ENCODE peak calls at places on chromosomes 2 and 18, in nine cellular contexts. C, I, N, W, K, S, G, Q and L are unnamed samples.

GRCh38 chr2:101002562-101003277 is 631 bp downstream of the RPL31 start:
- DNase-seq in Q (no peak), I (no peak), C (no peak), N (no peak), G (no peak), K (no peak), W (peak), S (no peak), L (no peak)

GRCh38 chr18:50240083-50240563 is 26.2 kb downstream of the CFAP53 start:
- DNase-seq in S (peak), G (no peak), C (no peak), K (no peak), W (no peak), I (peak), N (no peak), Q (no peak), L (peak)

GRCh38 chr2:121582272-121582671 is 51.6 kb downstream of the RNU4ATAC start:
- DNase-seq in I (no peak), W (no peak), Q (no peak), N (no peak), K (no peak), S (no peak), C (no peak), G (no peak), L (no peak)

GRCh38 chr2:106551466-106552130 is 64.4 kb downstream of the CD8B2 start:
- DNase-seq in Q (no peak), W (no peak), G (no peak), I (peak), S (no peak), C (no peak), K (no peak), N (no peak), L (no peak)

GRCh38 chr2:112688086-112688880 is 32.5 kb upstream of the NT5DC4 start:
- DNase-seq in W (no peak), K (no peak), C (no peak), G (no peak), I (no peak), S (no peak), N (no peak), Q (no peak), L (no peak)

GRCh38 chr2:201205516-201205850 is 22.5 kb downstream of the CASP10 start:
- DNase-seq in I (no peak), Q (no peak), N (peak), C (no peak), W (no peak), G (no peak), S (no peak), K (no peak), L (no peak)

GRCh38 chr2:141001750-141002149 is 1129.1 kb downstream of the LRP1B start:
- DNase-seq in S (no peak), I (no peak), K (no peak), Q (no peak), W (no peak), G (no peak), C (no peak), N (no peak), L (no peak)

GRCh38 chr2:98346259-98347236 is at the start of gene CNGA3:
- DNase-seq in G (no peak), I (peak), K (no peak), C (no peak), Q (peak), N (peak), S (peak), W (no peak), L (peak)

GRCh38 chr18:61892683-61893303 is at the start of gene RNF152:
- DNase-seq in N (peak), G (no peak), Q (peak), W (peak), C (no peak), S (peak), K (no peak), I (peak), L (no peak)

GRCh38 chr2:937530-937929 is 13.1 kb upstream of the SNTG2 start:
- DNase-seq in G (no peak), W (no peak), S (no peak), N (peak), Q (no peak), C (no peak), I (no peak), K (no peak), L (no peak)

GRCh38 chr2:102029405-102029804 is 37.6 kb downstream of the IL1R2 start:
- DNase-seq in S (no peak), K (no peak), I (no peak), G (no peak), N (no peak), C (no peak), W (no peak), Q (no peak), L (no peak)

GRCh38 chr18:79788096-79789085 is 9.3 kb upstream of the KCNG2 start:
- DNase-seq in W (no peak), G (no peak), K (no peak), I (no peak), N (no peak), Q (no peak), C (no peak), S (peak), L (no peak)

GRCh38 chr2:204434660-204435462 is 110.4 kb upstream of the PARD3B start:
- DNase-seq in G (no peak), W (no peak), Q (no peak), I (no peak), K (no peak), N (no peak), S (no peak), C (no peak), L (no peak)

GRCh38 chr2:76850969-76851368 is 671.2 kb downstream of the LRRTM4 start:
- DNase-seq in N (no peak), C (no peak), W (no peak), G (no peak), I (no peak), K (no peak), Q (no peak), S (no peak), L (no peak)
- TF ChIP-seq CTCF in N (no peak), C (no peak), W (no peak), G (no peak), I (no peak), K (no peak), Q (no peak), S (no peak), L (no peak)

GRCh38 chr2:67733517-67733916 is 329.3 kb downstream of the C1D start:
- DNase-seq in Q (no peak), K (no peak), C (no peak), G (no peak), S (peak), I (no peak), N (no peak), W (no peak), L (peak)
- TF ChIP-seq CTCF in Q (no peak), K (peak), C (peak), G (no peak), S (no peak), I (peak), N (peak), W (no peak), L (no peak)

GRCh38 chr2:32064021-32064678 is 794 bp downstream of the SPAST start:
- DNase-seq in Q (no peak), S (peak), K (no peak), N (no peak), W (peak), C (no peak), I (peak), G (no peak), L (no peak)

GRCh38 chr2:32061430-32061829 is 1.9 kb upstream of the SPAST start:
- DNase-seq in Q (no peak), G (no peak), C (no peak), K (no peak), S (no peak), W (no peak), I (no peak), N (no peak), L (no peak)

GRCh38 chr2:32061973-32062861 is 1.1 kb upstream of the SPAST start:
- DNase-seq in W (peak), N (peak), G (no peak), Q (peak), C (no peak), I (peak), K (no peak), S (peak), L (peak)

GRCh38 chr2:32064713-32065112 is 1.4 kb downstream of the SPAST start:
- DNase-seq in W (no peak), C (no peak), Q (no peak), I (no peak), G (no peak), K (no peak), S (no peak), N (no peak), L (no peak)

DNA sequence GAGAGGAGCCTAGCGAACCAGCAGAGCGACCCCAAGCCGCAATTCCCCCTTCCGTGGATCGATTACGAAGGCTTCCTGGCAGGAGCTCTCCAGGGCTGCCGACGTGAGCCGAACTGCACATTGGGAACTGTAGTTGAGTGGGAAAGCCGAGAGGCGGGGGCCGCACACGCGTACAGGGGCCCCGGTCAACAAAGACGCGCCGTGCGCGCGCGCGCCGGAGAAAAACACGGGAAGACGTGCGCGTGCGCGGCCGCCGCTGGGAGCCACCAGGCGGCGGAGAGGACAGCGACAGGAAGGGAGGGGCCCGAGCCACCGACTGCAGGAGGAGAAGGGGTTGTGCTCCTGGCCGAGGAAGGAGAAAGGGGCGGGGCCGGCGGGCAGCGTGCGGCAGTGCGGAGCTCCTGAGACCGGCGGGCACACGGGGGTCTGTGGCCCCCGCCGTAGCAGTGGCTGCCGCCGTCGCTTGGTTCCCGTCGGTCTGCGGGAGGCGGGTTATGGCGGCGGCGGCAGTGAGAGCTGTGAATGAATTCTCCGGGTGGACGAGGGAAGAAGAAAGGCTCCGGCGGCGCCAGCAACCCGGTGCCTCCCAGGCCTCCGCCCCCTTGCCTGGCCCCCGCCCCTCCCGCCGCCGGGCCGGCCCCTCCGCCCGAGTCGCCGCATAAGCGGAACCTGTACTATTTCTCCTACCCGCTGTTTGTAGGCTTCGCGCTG is at the start of gene SPAST:
- DNase-seq in C (peak), W (peak), S (peak), K (peak), G (peak), N (peak), I (peak), Q (peak), L (peak)
- TF ChIP-seq CTCF in C (peak), W (peak), S (peak), K (peak), G (peak), N (peak), I (no peak), Q (peak), L (peak)

DNA sequence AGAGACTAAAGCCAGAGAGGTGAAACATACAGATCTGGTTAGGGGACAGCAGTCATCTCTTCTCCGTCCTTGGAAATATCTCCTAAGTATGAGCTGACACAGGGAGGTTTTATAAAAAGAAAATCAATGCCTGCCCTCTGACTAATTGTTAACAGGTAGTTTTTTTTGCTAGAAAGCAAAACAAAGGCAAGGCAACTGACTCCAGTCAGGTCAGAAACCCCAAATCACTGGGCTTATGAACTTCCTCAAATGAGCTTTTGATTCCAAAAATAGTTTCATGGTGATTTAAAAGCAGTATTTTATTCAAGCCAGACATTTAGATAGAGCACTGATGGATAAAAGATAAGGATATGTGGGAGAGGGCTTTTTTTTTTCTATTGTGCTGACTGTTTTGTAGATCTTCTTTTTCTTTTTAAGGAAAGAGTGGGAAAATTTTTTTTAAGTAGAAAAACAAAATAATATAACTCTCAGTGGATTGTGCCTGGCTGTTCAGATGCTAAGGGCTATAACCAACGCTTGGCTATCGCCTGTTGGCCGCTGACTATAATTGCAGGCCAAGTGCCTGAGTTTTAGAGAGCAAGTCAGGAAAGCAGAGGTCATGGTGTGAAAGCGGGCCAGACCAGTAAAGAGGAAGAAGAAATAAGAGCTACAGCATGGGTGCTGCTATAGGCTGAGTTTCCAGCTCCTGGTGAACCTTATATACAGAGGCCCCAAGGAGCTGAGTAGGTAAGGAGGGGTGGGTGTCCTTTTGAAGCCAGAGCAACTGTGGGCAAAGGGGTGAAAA is 44.9 kb downstream of the MRPL35 start:
- DNase-seq in I (no peak), W (no peak), Q (no peak), G (no peak), C (no peak), N (no peak), K (no peak), S (no peak), L (no peak)
- TF ChIP-seq CTCF in I (peak), W (no peak), Q (no peak), G (no peak), C (no peak), N (no peak), K (no peak), S (no peak), L (no peak)

DNA sequence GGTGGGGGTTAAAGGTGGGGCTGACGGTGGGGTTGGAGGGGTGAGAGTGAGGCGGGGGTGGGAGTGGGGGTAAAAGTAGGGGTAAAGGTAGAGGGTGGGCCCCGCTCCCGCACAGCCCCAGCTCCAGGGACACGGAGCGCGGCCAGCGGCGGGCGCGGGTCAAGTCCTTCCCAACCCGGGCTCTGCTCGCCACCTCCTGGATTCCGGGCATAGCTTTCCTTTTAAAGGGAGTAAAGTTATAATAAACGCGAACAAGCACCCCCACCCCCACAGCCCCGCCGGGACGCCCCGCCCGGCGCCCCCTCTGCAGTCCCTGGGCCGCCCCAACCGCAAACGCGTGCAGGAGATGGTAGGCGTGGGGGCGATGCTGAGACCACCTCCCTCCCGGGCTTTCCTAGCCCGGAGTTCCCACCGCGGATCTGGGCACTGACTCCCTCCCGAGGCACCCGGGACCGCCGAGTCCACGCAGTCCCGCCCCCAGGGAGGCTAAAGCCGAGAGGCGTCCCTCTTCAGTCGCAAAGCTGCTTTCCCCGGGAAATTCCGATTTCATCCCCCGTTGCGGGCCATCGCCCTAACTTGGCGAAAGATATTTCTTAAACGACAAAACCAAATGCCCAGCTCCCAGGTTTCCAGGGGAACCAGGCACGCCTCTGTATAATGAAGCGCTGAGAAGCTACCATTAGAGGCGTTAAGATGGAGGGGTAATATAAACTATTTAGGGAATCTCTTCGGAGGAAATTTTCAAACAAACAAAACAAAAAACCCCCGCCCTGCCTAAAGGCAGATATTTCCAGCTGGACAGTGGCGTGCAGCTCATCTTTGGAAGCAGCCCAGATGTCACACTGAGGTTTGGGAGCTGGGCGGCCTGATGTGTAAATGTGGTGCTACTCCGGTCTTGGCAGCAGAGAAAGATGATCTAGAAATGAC is at the start of gene LIMS2:
- DNase-seq in G (no peak), N (peak), I (peak), K (peak), C (peak), Q (no peak), W (no peak), S (peak), L (peak)
- TF ChIP-seq CTCF in G (no peak), N (peak), I (peak), K (no peak), C (peak), Q (no peak), W (no peak), S (no peak), L (no peak)

DNA sequence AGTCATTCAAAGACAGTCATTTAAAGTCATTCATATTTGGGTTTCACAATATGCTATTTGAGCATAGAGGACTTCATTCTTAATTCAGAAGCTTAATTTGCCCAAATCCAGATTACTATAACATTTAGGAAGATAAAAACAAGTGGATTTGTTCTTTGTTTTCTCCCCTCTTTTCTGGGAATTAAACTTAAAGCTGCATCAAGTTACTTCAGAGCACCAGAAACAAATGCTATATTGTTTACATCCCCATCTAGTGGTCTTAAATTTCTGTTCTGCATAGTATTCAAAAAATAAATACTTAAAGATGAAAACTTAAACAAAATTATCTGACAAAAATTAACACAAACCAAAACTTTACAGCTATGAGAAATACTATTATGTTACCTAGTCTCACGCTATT is 34.7 kb upstream of the MARCHF7 start:
- DNase-seq in Q (no peak), K (no peak), G (no peak), W (no peak), I (no peak), S (no peak), C (no peak), N (peak), L (no peak)
- TF ChIP-seq CTCF in Q (no peak), K (peak), G (no peak), W (no peak), I (peak), S (peak), C (peak), N (peak), L (no peak)